ENCODE peak calls at places on chromosomes 3 and 15, in seven cellular contexts. W, E, K, O, L, T and G are unnamed samples. For H3K4me1, the result is how much of the 10 kb centered on the place peaks cover.

GRCh38 chr3:6180171-6180570 is 680.7 kb upstream of the GRM7 start:
- DNase-seq in L (no peak), O (no peak), T (no peak), W (no peak), E (no peak), K (no peak), G (no peak)

GRCh38 chr3:64143399-64144130 is 81.7 kb downstream of the PRICKLE2 start:
- DNase-seq in T (no peak), E (no peak), O (no peak), W (peak), L (no peak), K (peak), G (no peak)

GRCh38 chr3:10548997-10549396 is 43.6 kb upstream of the ATP2B2 start:
- DNase-seq in E (no peak), T (no peak), K (peak), W (no peak), L (no peak), O (no peak), G (peak)

GRCh38 chr3:110799236-110799635 is 272.4 kb upstream of the NECTIN3 start:
- DNase-seq in O (no peak), T (no peak), K (no peak), L (no peak), E (no peak), W (peak), G (no peak)

GRCh38 chr3:38479431-38480092 is 16.6 kb upstream of the EXOG start:
- DNase-seq in O (peak), L (no peak), T (peak), W (peak), E (peak), K (peak), G (no peak)

GRCh38 chr3:129624347-129625070 is 18.0 kb upstream of the PLXND1 start:
- DNase-seq in K (peak), T (no peak), E (peak), W (peak), L (peak), O (no peak), G (peak)

GRCh38 chr15:62099171-62099601 is 32.4 kb downstream of the C2CD4A start:
- DNase-seq in T (no peak), E (no peak), L (no peak), K (no peak), O (no peak), W (peak), G (no peak)

GRCh38 chr3:118960876-118961275 is 73.8 kb downstream of the IGSF11 start:
- DNase-seq in T (no peak), K (no peak), O (no peak), L (no peak), W (no peak), E (no peak), G (no peak)

GRCh38 chr3:57100046-57100695 is 39.7 kb downstream of the SPATA12 start:
- DNase-seq in O (peak), K (peak), W (peak), E (peak), T (peak), L (no peak), G (peak)

GRCh38 chr15:55526559-55527036 is 18.6 kb upstream of the DNAAF4 start:
- DNase-seq in E (no peak), T (no peak), W (peak), O (peak), L (no peak), K (peak), G (no peak)

GRCh38 chr3:111845996-111846395 is 13.1 kb upstream of the PHLDB2 start:
- DNase-seq in E (no peak), O (no peak), K (no peak), W (peak), T (no peak), L (no peak), G (no peak)

GRCh38 chr3:135238201-135238600 is 443.1 kb downstream of the EPHB1 start:
- DNase-seq in W (no peak), T (no peak), O (no peak), E (no peak), K (no peak), L (no peak), G (no peak)

GRCh38 chr3:130341388-130341787 is 4.1 kb upstream of the COL6A5 start:
- DNase-seq in O (no peak), W (no peak), E (no peak), K (no peak), T (no peak), L (no peak), G (no peak)

GRCh38 chr3:77038928-77039605 is 832 bp upstream of the ROBO2 start:
- DNase-seq in E (peak), T (no peak), O (no peak), L (no peak), K (peak), W (peak), G (no peak)

GRCh38 chr3:23442598-23443383 is 239.7 kb downstream of the UBE2E2 start:
- DNase-seq in E (no peak), T (no peak), L (no peak), O (no peak), K (no peak), W (peak), G (no peak)

GRCh38 chr3:27544372-27544865 is 60.2 kb upstream of the SLC4A7 start:
- DNase-seq in E (no peak), O (no peak), T (no peak), K (no peak), L (no peak), W (peak), G (no peak)

GRCh38 chr15:58547628-58548307 is 116.0 kb downstream of the LIPC start:
- DNase-seq in E (no peak), K (peak), L (no peak), T (no peak), W (no peak), O (no peak), G (no peak)

GRCh38 chr3:30475809-30476178 is 130.6 kb upstream of the TGFBR2 start:
- DNase-seq in O (no peak), T (no peak), W (no peak), E (no peak), K (no peak), L (no peak), G (no peak)

GRCh38 chr3:30473374-30474051 is 132.9 kb upstream of the TGFBR2 start:
- DNase-seq in K (peak), L (no peak), T (no peak), W (peak), E (no peak), O (no peak), G (no peak)

GRCh38 chr3:30475038-30475808 is 131.2 kb upstream of the TGFBR2 start:
- DNase-seq in O (no peak), E (no peak), L (no peak), W (no peak), T (no peak), K (no peak), G (no peak)

GRCh38 chr3:30477149-30477921 is 129.1 kb upstream of the TGFBR2 start:
- DNase-seq in L (no peak), W (no peak), E (no peak), K (no peak), T (no peak), O (no peak), G (no peak)

GRCh38 chr3:30476373-30477082 is 129.9 kb upstream of the TGFBR2 start:
- DNase-seq in K (no peak), L (no peak), O (peak), W (peak), T (no peak), E (no peak), G (no peak)
- TF ChIP-seq POLR2A in K (no peak), L (no peak), O (no peak), W (no peak), T (no peak), E (no peak), G (no peak)

GRCh38 chr3:16369247-16369646 is 104.2 kb downstream of the OXNAD1 start:
- DNase-seq in T (no peak), E (no peak), K (no peak), O (no peak), W (no peak), L (no peak), G (no peak)

GRCh38 chr3:16370503-16370871 is 105.5 kb downstream of the OXNAD1 start:
- DNase-seq in W (no peak), T (no peak), E (no peak), L (no peak), K (no peak), O (no peak), G (no peak)

GRCh38 chr3:16369885-16370284 is 104.9 kb downstream of the OXNAD1 start:
- DNase-seq in O (no peak), T (no peak), E (no peak), L (no peak), K (no peak), W (no peak), G (no peak)

GRCh38 chr3:16372362-16373269 is 107.6 kb downstream of the OXNAD1 start:
- DNase-seq in O (no peak), W (no peak), E (peak), L (no peak), T (no peak), K (no peak), G (no peak)

GRCh38 chr3:16370872-16371740 is 106.1 kb downstream of the OXNAD1 start:
- DNase-seq in L (no peak), E (peak), W (peak), O (no peak), T (no peak), K (no peak), G (no peak)
- H3K4me1 ChIP-seq in L (half or more), E (under half), W (under half), O (under half), T (under half), K (under half), G (under half)

GRCh38 chr15:99507732-99508571 is 57.8 kb upstream of the MEF2A start:
- DNase-seq in O (no peak), T (peak), L (peak), W (no peak), K (peak), E (peak), G (no peak)
- TF ChIP-seq POLR2A in O (no peak), T (no peak), L (no peak), W (no peak), K (no peak), E (no peak), G (no peak)

GRCh38 chr15:56732135-56732880 is 1.0 kb downstream of the ZNF280D start:
- DNase-seq in T (no peak), L (no peak), W (peak), E (no peak), K (no peak), O (peak), G (no peak)

GRCh38 chr15:56731571-56731970 is 1.7 kb downstream of the ZNF280D start:
- DNase-seq in T (no peak), W (no peak), O (no peak), E (no peak), K (no peak), L (no peak), G (no peak)

GRCh38 chr15:56734013-56734625 is 810 bp upstream of the ZNF280D start:
- DNase-seq in W (no peak), O (no peak), T (peak), K (no peak), L (no peak), E (no peak), G (no peak)

GRCh38 chr15:56733131-56734012 is at the start of gene ZNF280D:
- DNase-seq in O (peak), L (peak), T (peak), W (peak), E (peak), K (peak), G (peak)

GRCh38 chr15:56732881-56733130 is 503 bp downstream of the ZNF280D start:
- DNase-seq in O (peak), W (no peak), E (no peak), K (peak), L (no peak), T (no peak), G (no peak)
- H3K4me1 ChIP-seq in O (under half), W (under half), E (under half), K (under half), L (under half), T (under half), G (under half)

DNA sequence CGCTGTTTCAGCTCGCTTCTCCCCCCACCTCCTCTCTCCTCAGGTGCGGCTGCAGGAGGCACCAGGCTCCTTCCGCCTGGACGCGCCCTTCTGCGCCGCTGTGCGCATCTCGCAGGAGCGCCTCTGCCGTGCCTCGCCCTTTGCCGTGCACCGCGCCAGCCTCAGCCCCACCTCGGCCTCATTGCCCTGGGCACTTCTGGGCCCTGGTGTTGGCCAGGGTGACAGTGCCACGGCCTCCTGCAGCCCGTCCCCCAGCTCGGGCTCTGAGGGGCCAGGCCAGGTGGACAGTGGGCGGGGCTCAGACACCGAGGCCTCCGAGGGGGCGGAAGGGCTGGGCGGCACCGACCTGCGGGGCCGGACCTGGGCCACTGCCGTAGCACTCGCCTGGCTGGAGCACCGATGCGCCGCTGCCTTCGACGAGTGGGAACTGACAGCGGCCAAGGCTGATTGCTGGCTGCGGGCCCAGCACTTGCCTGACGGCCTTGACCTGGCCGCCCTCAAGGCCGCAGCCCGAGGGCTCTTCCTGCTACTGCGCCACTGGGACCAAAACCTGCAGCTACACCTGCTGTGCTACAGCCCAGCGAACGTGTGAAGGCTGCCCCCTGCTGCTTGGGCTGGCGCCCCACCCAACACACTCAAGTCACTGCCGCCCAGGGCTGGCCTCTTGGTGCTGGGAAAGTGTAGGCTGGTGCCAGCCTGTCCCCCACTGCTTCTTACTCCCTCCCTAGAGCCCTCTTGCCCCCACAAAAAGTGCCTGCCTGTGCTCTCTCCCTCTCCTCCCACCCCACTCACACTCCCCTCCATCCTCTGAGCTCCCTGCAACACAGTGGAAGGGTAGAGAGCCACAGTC is 7.1 kb downstream of the ALG3 start:
- DNase-seq in W (peak), K (peak), L (peak), O (no peak), T (no peak), E (no peak), G (no peak)
- TF ChIP-seq POLR2A in W (no peak), K (no peak), L (no peak), O (no peak), T (no peak), E (no peak), G (no peak)

DNA sequence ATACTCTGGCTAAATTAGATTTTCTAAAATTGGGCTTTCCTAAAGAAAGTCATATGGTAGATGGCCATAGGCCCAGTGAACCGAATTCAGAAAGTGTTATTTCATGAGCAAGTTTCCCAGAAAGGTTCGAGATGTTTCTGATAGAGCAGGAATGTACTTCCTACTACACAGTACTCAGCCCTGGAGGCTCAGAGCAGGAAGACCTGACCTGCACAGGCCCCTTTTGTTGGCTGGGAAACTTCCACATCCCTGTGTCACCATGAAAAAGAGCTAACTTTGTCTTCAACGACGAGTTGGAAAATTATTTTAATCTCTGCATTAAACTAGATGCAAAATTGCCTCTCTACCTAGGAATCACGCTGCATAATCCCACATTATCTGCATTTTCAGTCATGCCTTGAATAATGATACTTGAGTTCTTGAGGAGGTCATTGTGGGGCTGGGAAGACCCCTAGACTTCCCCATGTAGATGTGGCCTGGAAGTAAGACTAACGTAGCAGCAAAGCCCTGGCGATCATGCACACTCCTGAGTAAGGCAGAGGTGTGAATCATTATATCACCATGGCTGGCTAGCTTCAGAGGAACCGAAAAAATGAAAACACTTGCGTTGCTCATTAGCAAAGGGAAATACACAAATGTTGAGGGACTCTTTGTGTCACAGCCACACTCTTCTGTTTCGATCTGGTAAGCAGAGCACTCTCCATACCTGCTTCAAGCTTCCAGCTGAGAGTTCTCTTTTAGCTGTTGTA is 47.1 kb downstream of the CMTM7 start:
- DNase-seq in O (no peak), L (no peak), T (no peak), E (no peak), K (peak), W (no peak), G (peak)
- H3K4me1 ChIP-seq in O (under half), L (half or more), T (under half), E (under half), K (under half), W (under half), G (under half)

GRCh38 chr3:172750368-172751187 is at the start of gene ECT2:
- DNase-seq in L (peak), K (peak), T (peak), O (peak), E (peak), W (peak), G (peak)
- TF ChIP-seq POLR2A in L (no peak), K (no peak), T (peak), O (peak), E (peak), W (no peak), G (no peak)

GRCh38 chr3:117632191-117632590 is 922.6 kb downstream of the TUSC7 start:
- DNase-seq in K (no peak), T (no peak), L (no peak), O (no peak), W (no peak), E (no peak), G (no peak)
- H3K4me1 ChIP-seq in K (under half), T (under half), L (under half), O (under half), W (under half), E (under half), G (under half)

DNA sequence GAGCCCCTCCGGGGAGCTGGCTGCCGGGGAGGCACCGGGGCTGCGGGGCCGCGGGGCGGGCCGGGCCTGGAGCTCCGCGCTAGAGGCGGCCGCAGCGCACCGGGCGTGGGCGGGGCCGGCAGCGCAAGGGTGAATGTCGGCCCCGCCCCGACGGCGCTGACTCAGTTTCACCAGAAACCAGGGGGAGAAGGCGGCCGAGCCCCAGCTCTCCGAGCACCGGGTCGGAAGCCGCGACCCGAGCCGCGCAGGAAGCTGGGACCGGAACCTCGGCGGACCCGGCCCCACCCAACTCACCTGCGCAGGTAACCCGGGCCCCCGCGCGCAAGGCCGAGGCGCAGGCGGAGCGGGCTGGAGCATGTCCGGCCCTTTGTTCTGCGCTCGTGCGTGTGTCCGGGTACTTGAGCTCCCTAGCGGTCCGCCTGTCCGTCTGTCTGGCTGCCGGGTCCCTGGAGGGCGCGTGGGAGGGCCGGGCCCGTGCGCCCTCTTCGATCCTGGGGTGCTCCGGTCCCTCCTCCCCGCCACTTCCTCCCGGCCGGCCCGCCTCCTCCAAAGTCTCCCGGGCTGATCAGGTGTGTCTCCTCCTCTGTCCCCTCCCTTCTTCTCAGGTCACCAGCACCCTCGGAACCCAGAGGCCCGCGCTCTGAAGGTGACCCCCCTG is at the start of gene SPINT1:
- DNase-seq in O (no peak), L (no peak), T (peak), K (no peak), W (no peak), E (no peak), G (peak)
- TF ChIP-seq POLR2A in O (no peak), L (no peak), T (peak), K (no peak), W (no peak), E (no peak), G (peak)